ENCODE peak calls at places on chromosomes 3 and 15, in five cellular contexts. M is gastrocnemius medialis, H is cardiac muscle cell, R is right atrium auricular region, T is dorsolateral prefrontal cortex. G is an unnamed sample.

GRCh38 chr15:78540955-78541743 is 905 bp downstream of the PSMA4 start:
- DNase-seq in M (no peak), T (no peak), R (no peak), H (peak; percentile 11), G (no peak)

GRCh38 chr3:8255771-8256170 is 245.9 kb upstream of the LMCD1 start:
- DNase-seq in M (no peak), R (no peak), H (no peak), T (no peak), G (no peak)

GRCh38 chr3:66464512-66464894 is 36.3 kb downstream of the LRIG1 start:
- DNase-seq in R (no peak), M (no peak), T (no peak), H (peak; percentile 41), G (no peak)

GRCh38 chr3:141410408-141410807 is 42.1 kb downstream of the ZBTB38 start:
- DNase-seq in M (peak; percentile 92), H (peak; percentile 88), T (no peak), R (peak; percentile 72), G (no peak)

GRCh38 chr15:77346637-77347036 is 73.3 kb downstream of the PEAK1 start:
- DNase-seq in T (no peak), M (no peak), H (no peak), R (no peak), G (no peak)

GRCh38 chr3:190108789-190109188 is 11.9 kb downstream of the P3H2 start:
- DNase-seq in H (peak; percentile 47), M (no peak), R (no peak), T (no peak), G (no peak)

GRCh38 chr15:99085413-99086326 is 19.2 kb upstream of the SYNM start:
- DNase-seq in M (no peak), H (no peak), R (no peak), T (no peak), G (no peak)

GRCh38 chr3:45145223-45145622 is 955 bp downstream of the CDCP1 start:
- DNase-seq in H (no peak), R (no peak), M (no peak), T (no peak), G (no peak)

GRCh38 chr15:63181658-63182057 is 7.7 kb upstream of the RAB8B start:
- DNase-seq in H (peak; percentile 7), T (no peak), R (peak; percentile 50), M (no peak), G (no peak)

GRCh38 chr3:87621667-87622066 is 345.3 kb upstream of the POU1F1 start:
- DNase-seq in H (no peak), R (no peak), M (no peak), T (no peak), G (no peak)

GRCh38 chr3:10774129-10774670 is 41.8 kb upstream of the SLC6A11 start:
- DNase-seq in R (peak; percentile 32), H (no peak), M (no peak), T (no peak), G (no peak)

GRCh38 chr3:10774825-10775224 is 41.2 kb upstream of the SLC6A11 start:
- DNase-seq in H (no peak), R (peak; percentile 30), M (no peak), T (no peak), G (no peak)

GRCh38 chr3:10777627-10778026 is 38.4 kb upstream of the SLC6A11 start:
- DNase-seq in T (no peak), M (no peak), R (peak; percentile 26), H (no peak), G (no peak)

GRCh38 chr3:10775259-10775658 is 40.8 kb upstream of the SLC6A11 start:
- DNase-seq in M (no peak), T (no peak), R (peak; percentile 7), H (no peak), G (peak; percentile 20)

GRCh38 chr3:10775828-10776227 is 40.2 kb upstream of the SLC6A11 start:
- DNase-seq in R (peak; percentile 46), T (no peak), H (no peak), M (no peak), G (no peak)
- H3K27me3 ChIP-seq in R (no peaks in the 10 kb centered on the region), T (no peaks in the 10 kb centered on the region), H (peaks cover 20% of the 10 kb centered on the region), M (no peaks in the 10 kb centered on the region), G (no peaks in the 10 kb centered on the region)

GRCh38 chr3:29536016-29536736 is 255.3 kb downstream of the RBMS3 start:
- DNase-seq in R (no peak), M (no peak), T (no peak), H (peak; percentile 82), G (no peak)

GRCh38 chr3:29533992-29534391 is 253.1 kb downstream of the RBMS3 start:
- DNase-seq in T (no peak), H (no peak), M (no peak), R (no peak), G (no peak)

GRCh38 chr3:29531611-29532150 is 250.8 kb downstream of the RBMS3 start:
- DNase-seq in R (no peak), M (no peak), T (no peak), H (no peak), G (no peak)

GRCh38 chr3:29527251-29527650 is 246.4 kb downstream of the RBMS3 start:
- DNase-seq in M (no peak), H (peak; percentile 43), R (no peak), T (no peak), G (no peak)

GRCh38 chr3:29532473-29532872 is 251.6 kb downstream of the RBMS3 start:
- DNase-seq in H (no peak), T (no peak), R (no peak), M (no peak), G (no peak)
- TF ChIP-seq CTCF in H (no peak), T (no peak), R (no peak), M (no peak), G (no peak)

GRCh38 chr15:69059170-69059943 is 44.9 kb downstream of the NOX5 start:
- DNase-seq in R (peak; percentile 93), T (peak; percentile 91), H (peak; percentile 93), M (peak; percentile 75), G (no peak)
- H3K4me3 ChIP-seq in R (no peak overlapping the region), T (peak overlapping the region; percentile 25), H (no peak overlapping the region), M (no peak overlapping the region), G (no peak overlapping the region)

DNA sequence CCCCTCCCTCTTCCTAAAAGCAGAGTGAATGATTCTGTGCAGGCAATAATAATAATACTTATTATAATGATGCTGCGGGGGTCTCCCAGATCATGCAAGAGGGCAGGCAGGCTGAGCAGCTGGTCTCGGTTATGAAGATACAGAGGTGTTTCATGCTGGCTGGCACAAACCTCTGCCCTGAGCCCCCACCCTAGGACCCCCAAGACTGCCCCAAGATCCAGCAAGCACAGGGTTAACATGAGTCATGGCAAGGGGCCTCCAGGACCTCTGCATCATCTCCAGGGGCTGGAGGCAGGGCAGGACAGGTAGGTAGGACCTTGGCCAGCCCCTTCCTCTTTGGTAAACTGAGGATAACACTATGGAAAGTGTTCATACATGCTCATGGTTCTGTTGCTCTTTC is 2.7 kb downstream of the MGLL start:
- DNase-seq in H (no peak), M (no peak), R (no peak), T (no peak), G (peak; percentile 93)
- H3K27me3 ChIP-seq in H (peaks cover 49% of the 10 kb centered on the region), M (no peaks in the 10 kb centered on the region), R (no peaks in the 10 kb centered on the region), T (no peaks in the 10 kb centered on the region), G (no peaks in the 10 kb centered on the region)

G was measured in vagina.